ENCODE peak calls at places on chromosomes 5 and 9, in seven cellular contexts. P is chondrocyte, U is MM.1S, T is GM23338, C is nephron progenitor cell, Q is brain microvascular endothelial cell, S is stomach. A is an unnamed sample.

GRCh38 chr9:15087031-15087417 is 176.8 kb upstream of the FREM1 start:
- DNase-seq in C (no peak), T (no peak), P (no peak), S (no peak), U (no peak), Q (no peak), A (no peak)

GRCh38 chr5:181282874-181283273 is 21.9 kb upstream of the TRIM52 start:
- DNase-seq in P (no peak), C (no peak), U (no peak), Q (no peak), S (no peak), T (no peak), A (no peak)

GRCh38 chr5:33369470-33370134 is 71.2 kb upstream of the TARS1 start:
- DNase-seq in U (no peak), Q (no peak), T (no peak), P (no peak), S (no peak), C (no peak), A (no peak)

GRCh38 chr5:66875325-66875724 is 279.1 kb downstream of the MAST4 start:
- DNase-seq in T (no peak), P (no peak), C (no peak), Q (no peak), S (no peak), U (no peak), A (no peak)

GRCh38 chr9:122086873-122087272 is 6.2 kb downstream of the TTLL11 start:
- DNase-seq in Q (no peak), C (no peak), U (no peak), T (no peak), S (no peak), P (no peak), A (no peak)

GRCh38 chr9:24257726-24258125 is 288.0 kb downstream of the IZUMO3 start:
- DNase-seq in P (no peak), T (no peak), Q (no peak), U (no peak), S (no peak), C (no peak), A (no peak)

GRCh38 chr9:35911690-35912089 is 2.4 kb downstream of the SPAAR start:
- DNase-seq in C (no peak), T (no peak), P (no peak), U (no peak), Q (no peak), S (no peak), A (no peak)

GRCh38 chr5:41414598-41414997 is 95.8 kb downstream of the PLCXD3 start:
- DNase-seq in T (no peak), C (no peak), Q (peak), P (no peak), S (no peak), U (no peak), A (no peak)

GRCh38 chr5:68088302-68088701 is 127.3 kb upstream of the PIK3R1 start:
- DNase-seq in C (no peak), P (no peak), S (no peak), Q (peak), T (no peak), U (no peak), A (no peak)

GRCh38 chr5:143582869-143583268 is 179.4 kb upstream of the NR3C1 start:
- DNase-seq in P (no peak), S (no peak), Q (no peak), U (peak), T (no peak), C (no peak), A (no peak)

GRCh38 chr5:1181451-1182359 is 19.7 kb upstream of the SLC6A19 start:
- DNase-seq in Q (no peak), S (no peak), C (no peak), U (no peak), P (peak), T (no peak), A (no peak)

GRCh38 chr5:81838307-81838906 is 87.5 kb upstream of the SSBP2 start:
- DNase-seq in T (peak), Q (peak), C (no peak), P (no peak), U (peak), S (no peak), A (no peak)

GRCh38 chr5:171365351-171365750 is 22.3 kb upstream of the NPM1 start:
- DNase-seq in Q (peak), S (no peak), U (no peak), C (peak), P (peak), T (peak), A (no peak)

GRCh38 chr5:61362796-61363364 is 30.8 kb downstream of the ZSWIM6 start:
- DNase-seq in Q (no peak), P (no peak), C (no peak), U (no peak), S (no peak), T (peak), A (no peak)

GRCh38 chr5:61352612-61353156 is 20.6 kb downstream of the ZSWIM6 start:
- DNase-seq in Q (no peak), S (no peak), P (no peak), T (no peak), C (no peak), U (no peak), A (no peak)

GRCh38 chr5:61353293-61353692 is 21.2 kb downstream of the ZSWIM6 start:
- DNase-seq in P (no peak), C (no peak), U (no peak), S (no peak), Q (no peak), T (no peak), A (no peak)

GRCh38 chr5:61354199-61354598 is 22.1 kb downstream of the ZSWIM6 start:
- DNase-seq in Q (no peak), S (no peak), C (no peak), P (no peak), U (no peak), T (no peak), A (no peak)

GRCh38 chr5:61357745-61358144 is 25.7 kb downstream of the ZSWIM6 start:
- DNase-seq in C (no peak), T (peak), P (no peak), Q (no peak), U (no peak), S (no peak), A (no peak)
- TF ChIP-seq CTCF in C (no peak), T (peak), P (peak), Q (peak), U (peak), S (no peak), A (no peak)

GRCh38 chr9:5971740-5972139 is 43.7 kb downstream of the RANBP6 start:
- DNase-seq in P (no peak), Q (no peak), S (no peak), U (no peak), T (no peak), C (no peak), A (no peak)

GRCh38 chr9:5978523-5978922 is 36.9 kb downstream of the RANBP6 start:
- DNase-seq in U (no peak), T (no peak), P (no peak), Q (no peak), S (no peak), C (no peak), A (no peak)

GRCh38 chr9:5982352-5982751 is 33.1 kb downstream of the RANBP6 start:
- DNase-seq in Q (no peak), P (no peak), C (no peak), T (no peak), U (no peak), S (no peak), A (no peak)

DNA sequence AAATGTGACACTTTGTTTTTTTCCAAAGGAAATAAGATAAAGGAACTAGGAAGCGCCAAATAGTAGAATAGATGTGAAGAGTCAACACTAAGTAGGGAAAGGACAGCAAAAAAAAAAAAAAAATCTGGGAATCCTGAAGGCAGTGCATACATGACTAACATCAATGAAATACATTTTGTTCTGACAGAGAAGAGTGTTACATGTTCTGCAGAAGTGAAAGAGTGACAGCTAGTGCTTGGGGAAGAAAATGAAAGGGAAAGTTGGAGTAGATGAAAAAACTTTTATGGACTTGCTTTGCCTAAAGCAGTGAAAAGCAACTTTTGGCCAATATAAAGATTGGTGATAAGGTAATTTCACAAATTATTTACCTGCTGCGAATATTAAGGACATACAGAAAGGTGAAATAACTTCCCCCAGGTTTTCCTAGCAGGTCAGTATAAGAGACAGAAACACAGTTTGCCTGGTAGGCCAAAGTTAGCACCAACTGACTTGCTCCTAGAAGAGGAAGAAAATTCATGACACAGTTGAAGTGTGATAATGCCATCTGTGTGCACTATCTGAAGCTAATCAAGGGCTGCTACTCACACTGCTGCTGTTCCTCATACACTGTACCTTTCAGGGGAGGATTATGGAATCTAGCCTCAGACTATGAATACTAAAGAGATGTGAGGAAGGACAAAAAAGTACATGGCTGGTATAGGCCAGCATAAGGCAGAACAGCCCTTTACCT is 38.6 kb downstream of the RANBP6 start:
- DNase-seq in S (no peak), U (peak), P (no peak), Q (no peak), C (no peak), T (no peak), A (peak)
- TF ChIP-seq CTCF in S (no peak), U (peak), P (peak), Q (no peak), C (no peak), T (no peak), A (peak)

GRCh38 chr9:108467653-108468324 is 388.0 kb downstream of the ACTL7B start:
- DNase-seq in C (no peak), P (no peak), U (no peak), T (no peak), S (no peak), Q (peak), A (no peak)
- TF ChIP-seq CTCF in C (no peak), P (no peak), U (no peak), T (no peak), S (no peak), Q (peak), A (no peak)

DNA sequence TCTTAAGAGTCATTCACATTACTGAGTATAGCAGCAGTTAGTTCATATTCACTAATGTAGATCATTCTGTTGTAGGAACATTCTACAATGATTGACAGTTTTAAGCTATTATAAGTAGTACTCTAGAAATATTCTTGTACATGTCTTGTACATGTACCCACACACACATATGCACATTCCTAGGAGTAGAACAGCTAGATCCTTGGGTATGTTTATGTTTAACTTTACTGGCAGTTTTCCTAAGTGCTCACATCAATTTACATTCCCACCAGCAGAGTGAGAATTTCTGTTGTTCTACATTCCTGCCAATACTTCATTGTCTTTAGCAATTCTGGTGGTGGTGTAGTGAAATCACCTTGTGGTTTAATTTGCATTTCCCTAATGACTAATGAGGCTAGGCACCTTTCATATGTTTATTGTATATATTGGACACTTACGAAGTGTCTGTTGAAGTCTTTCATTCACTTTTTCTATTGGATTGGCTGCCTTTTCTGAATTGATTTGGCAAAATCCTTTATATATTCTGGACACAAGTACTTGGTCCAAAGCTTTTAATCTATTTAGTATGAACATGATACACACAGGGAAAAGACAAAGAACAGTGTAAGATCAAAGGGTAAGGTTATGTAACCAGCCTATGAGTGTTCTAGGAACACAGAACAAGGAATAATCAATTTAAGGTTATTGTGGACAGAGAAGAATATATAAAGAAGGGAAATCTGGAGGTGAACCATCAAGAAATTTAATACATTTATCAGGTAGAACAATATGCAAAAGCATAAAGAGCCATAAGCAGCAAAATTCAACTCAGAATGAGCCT is 95.6 kb downstream of the MLLT3 start:
- DNase-seq in U (no peak), S (no peak), Q (peak), T (peak), P (no peak), C (no peak), A (no peak)
- TF ChIP-seq CTCF in U (no peak), S (no peak), Q (no peak), T (peak), P (peak), C (no peak), A (no peak)

GRCh38 chr9:124752967-124753366 is 18.1 kb downstream of the NR6A1 start:
- DNase-seq in T (no peak), Q (no peak), U (no peak), C (no peak), P (no peak), S (no peak), A (no peak)

GRCh38 chr9:124756011-124756410 is 15.1 kb downstream of the NR6A1 start:
- DNase-seq in Q (no peak), S (no peak), T (no peak), U (no peak), C (no peak), P (no peak), A (no peak)

GRCh38 chr9:124755061-124755460 is 16.1 kb downstream of the NR6A1 start:
- DNase-seq in P (no peak), Q (no peak), C (no peak), S (no peak), T (no peak), U (no peak), A (no peak)

GRCh38 chr9:124757589-124757988 is 13.5 kb downstream of the NR6A1 start:
- DNase-seq in U (no peak), C (no peak), T (peak), Q (no peak), S (no peak), P (no peak), A (no peak)

GRCh38 chr9:124754289-124754688 is 16.8 kb downstream of the NR6A1 start:
- DNase-seq in T (no peak), P (no peak), U (no peak), S (no peak), Q (peak), C (no peak), A (no peak)
- TF ChIP-seq CTCF in T (peak), P (peak), U (peak), S (no peak), Q (peak), C (no peak), A (peak)

GRCh38 chr5:125874717-125875116 is 548.5 kb upstream of the GRAMD2B start:
- DNase-seq in P (no peak), T (peak), C (no peak), U (peak), S (no peak), Q (no peak), A (no peak)
- TF ChIP-seq CTCF in P (no peak), T (peak), C (no peak), U (no peak), S (no peak), Q (peak), A (no peak)

GRCh38 chr5:114018178-114018577 is 343.7 kb upstream of the KCNN2 start:
- DNase-seq in S (no peak), C (no peak), T (peak), Q (no peak), P (no peak), U (no peak), A (no peak)
- TF ChIP-seq CTCF in S (no peak), C (peak), T (peak), Q (no peak), P (peak), U (no peak), A (no peak)